ENCODE peak calls at places on chromosome X, in seven cellular contexts. N is small intestine, X is stomach, R is uterus, G is coronary artery, O is lung, C is IMR-90. W is an unnamed sample.

GRCh38 chrX:40933132-40934078 is 151.8 kb upstream of the USP9X start:
- DNase-seq in N (peak), X (no peak), R (no peak), G (no peak), O (no peak), C (peak), W (no peak)

GRCh38 chrX:11755724-11756123 is 2.3 kb upstream of the MSL3 start:
- DNase-seq in N (peak), X (no peak), R (no peak), G (no peak), O (no peak), C (no peak), W (no peak)

GRCh38 chrX:40700640-40701342 is 34.6 kb downstream of the MED14 start:
- DNase-seq in N (no peak), X (no peak), R (no peak), G (no peak), O (no peak), C (no peak), W (no peak)

GRCh38 chrX:39017716-39018115 is 216.5 kb downstream of the MID1IP1 start:
- DNase-seq in N (peak), X (no peak), R (no peak), G (no peak), O (no peak), C (no peak), W (peak)

GRCh38 chrX:2423293-2423692 is 77.5 kb downstream of the DHRSX start:
- DNase-seq in N (no peak), X (no peak), R (no peak), G (no peak), O (no peak), C (peak), W (no peak)

GRCh38 chrX:31340587-31340986 is 268.7 kb upstream of the FTHL17 start:
- DNase-seq in N (no peak), X (no peak), R (no peak), G (no peak), O (no peak), C (no peak), W (no peak)

GRCh38 chrX:68699960-68700746 is 52.7 kb downstream of the STARD8 start:
- DNase-seq in N (peak), X (no peak), R (no peak), G (no peak), O (no peak), C (peak), W (no peak)

GRCh38 chrX:20267924-20268701 is 1.4 kb upstream of the RPS6KA3 start:
- DNase-seq in N (peak), X (peak), R (peak), G (peak), O (peak), C (no peak), W (peak)

GRCh38 chrX:789096-789495 is 158.5 kb downstream of the SHOX start:
- DNase-seq in N (no peak), X (no peak), R (no peak), G (no peak), O (no peak), C (no peak), W (no peak)

GRCh38 chrX:134886201-134886600 is 104.6 kb upstream of the SMIM10 start:
- DNase-seq in N (no peak), X (no peak), R (no peak), G (no peak), O (no peak), C (peak), W (no peak)

GRCh38 chrX:98067611-98068010 is 1183.9 kb downstream of the RPA4 start:
- DNase-seq in N (no peak), X (no peak), R (no peak), G (no peak), O (no peak), C (peak), W (no peak)

GRCh38 chrX:5474282-5474681 is 754.4 kb downstream of the NLGN4X start:
- DNase-seq in N (no peak), X (no peak), R (no peak), G (no peak), O (no peak), C (no peak), W (no peak)

GRCh38 chrX:129653985-129654651 is 638 bp downstream of the APLN start:
- DNase-seq in N (peak), X (peak), R (no peak), G (peak), O (no peak), C (no peak), W (peak)

GRCh38 chrX:52082578-52082977 is 13.6 kb upstream of the MAGED4B start:
- DNase-seq in N (no peak), X (no peak), R (no peak), G (no peak), O (no peak), C (no peak), W (no peak)

GRCh38 chrX:139077303-139078131 is 366.0 kb upstream of the FGF13 start:
- DNase-seq in N (no peak), X (no peak), R (no peak), G (no peak), O (no peak), C (no peak), W (no peak)

GRCh38 chrX:136936183-136936549 is 55.6 kb upstream of the RBMX start:
- DNase-seq in N (no peak), X (no peak), R (no peak), G (no peak), O (no peak), C (peak), W (no peak)

GRCh38 chrX:139052461-139052860 is 340.9 kb upstream of the FGF13 start:
- DNase-seq in N (no peak), X (no peak), R (no peak), G (no peak), O (no peak), C (no peak), W (no peak)

GRCh38 chrX:4485917-4486316 is 772.5 kb upstream of the PRKX start:
- DNase-seq in N (no peak), X (no peak), R (no peak), G (no peak), O (no peak), C (no peak), W (no peak)

GRCh38 chrX:47581731-47582647 is at the start of gene TIMP1:
- DNase-seq in N (peak), X (peak), R (peak), G (peak), O (peak), C (peak), W (peak)

DNA sequence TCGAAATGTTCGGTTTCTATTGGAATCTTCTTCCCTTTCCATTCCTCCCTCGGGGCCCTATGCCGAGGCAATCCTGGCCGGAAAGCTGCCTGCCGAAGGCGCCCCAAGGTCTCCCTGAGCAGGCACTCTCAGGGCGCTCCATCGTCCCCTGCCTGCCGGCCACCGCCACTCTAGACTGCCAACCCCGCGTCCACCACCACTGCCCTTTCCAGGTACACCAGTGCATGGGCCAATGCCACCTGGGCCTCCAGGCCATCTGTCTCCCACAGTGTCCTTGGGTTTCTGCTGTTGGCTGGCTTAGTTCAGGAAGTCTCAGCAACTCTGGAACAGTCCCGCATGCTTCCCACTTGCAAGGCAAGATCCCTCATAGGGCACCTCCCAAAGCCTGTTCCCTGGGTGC is 14.6 kb downstream of the CTAG1A start:
- DNase-seq in N (no peak), X (no peak), R (no peak), G (peak), O (no peak), C (no peak), W (no peak)
- H3K27ac ChIP-seq in N (no peak), X (no peak), R (no peak), G (no peak), O (no peak), C (no peak), W (no peak)

GRCh38 chrX:108610141-108610540 is 126.2 kb downstream of the IRS4 start:
- DNase-seq in N (no peak), X (no peak), R (no peak), G (no peak), O (no peak), C (no peak), W (no peak)
- H3K27ac ChIP-seq in N (no peak), X (no peak), R (no peak), G (no peak), O (no peak), C (no peak), W (no peak)

GRCh38 chrX:53085661-53086229 is 3.6 kb downstream of the TSPYL2 start:
- DNase-seq in N (no peak), X (no peak), R (no peak), G (no peak), O (no peak), C (no peak), W (no peak)
- H3K27ac ChIP-seq in N (peak), X (peak), R (peak), G (peak), O (no peak), C (no peak), W (no peak)

GRCh38 chrX:38006283-38006682 is at the start of gene SYTL5:
- DNase-seq in N (peak), X (no peak), R (no peak), G (no peak), O (no peak), C (no peak), W (no peak)
- H3K27ac ChIP-seq in N (no peak), X (peak), R (no peak), G (no peak), O (no peak), C (no peak), W (no peak)

GRCh38 chrX:13084611-13085010 is 40.2 kb upstream of the FAM9C start:
- DNase-seq in N (no peak), X (no peak), R (no peak), G (no peak), O (no peak), C (no peak), W (no peak)

GRCh38 chrX:13088155-13088485 is 43.7 kb upstream of the FAM9C start:
- DNase-seq in N (no peak), X (no peak), R (no peak), G (no peak), O (no peak), C (no peak), W (no peak)

GRCh38 chrX:13087322-13088154 is 43.1 kb upstream of the FAM9C start:
- DNase-seq in N (peak), X (no peak), R (no peak), G (no peak), O (no peak), C (peak), W (no peak)

GRCh38 chrX:13086076-13086475 is 41.7 kb upstream of the FAM9C start:
- DNase-seq in N (no peak), X (no peak), R (no peak), G (no peak), O (no peak), C (no peak), W (no peak)

GRCh38 chrX:13085533-13085932 is 41.1 kb upstream of the FAM9C start:
- DNase-seq in N (no peak), X (no peak), R (no peak), G (no peak), O (no peak), C (no peak), W (no peak)
- H3K27ac ChIP-seq in N (no peak), X (no peak), R (no peak), G (no peak), O (no peak), C (no peak), W (no peak)

GRCh38 chrX:133786382-133786781 is 199.0 kb downstream of the GPC3 start:
- DNase-seq in N (no peak), X (no peak), R (no peak), G (no peak), O (no peak), C (no peak), W (no peak)

GRCh38 chrX:133781174-133781573 is 204.2 kb downstream of the GPC3 start:
- DNase-seq in N (no peak), X (no peak), R (no peak), G (no peak), O (no peak), C (no peak), W (no peak)

GRCh38 chrX:133783273-133783672 is 202.1 kb downstream of the GPC3 start:
- DNase-seq in N (no peak), X (no peak), R (no peak), G (no peak), O (no peak), C (no peak), W (no peak)
- H3K27ac ChIP-seq in N (no peak), X (no peak), R (no peak), G (no peak), O (no peak), C (no peak), W (no peak)

GRCh38 chrX:150182176-150182575 is 180.9 kb upstream of the MAMLD1 start:
- DNase-seq in N (no peak), X (no peak), R (no peak), G (no peak), O (no peak), C (peak), W (no peak)

GRCh38 chrX:150185766-150186165 is 177.4 kb upstream of the MAMLD1 start:
- DNase-seq in N (no peak), X (no peak), R (no peak), G (no peak), O (no peak), C (no peak), W (no peak)

DNA sequence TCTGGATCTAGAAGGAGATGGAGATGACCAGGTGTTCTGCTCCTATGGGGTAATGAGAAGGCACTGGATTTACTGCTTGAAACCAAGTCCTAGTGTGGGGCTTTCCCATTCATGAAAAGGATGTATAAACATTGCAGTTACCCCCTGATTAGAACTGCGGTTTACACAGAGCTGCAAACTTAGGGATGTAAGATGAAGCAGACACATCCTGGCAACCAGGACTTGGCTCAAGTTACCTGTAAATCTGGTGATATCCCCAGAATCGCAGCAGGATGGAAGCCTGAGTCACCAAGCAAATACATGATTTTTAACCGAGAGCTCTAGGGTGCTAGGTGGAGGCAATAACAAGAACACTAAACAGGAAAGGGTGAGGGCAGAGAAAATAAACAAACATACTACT is 178.6 kb upstream of the MAMLD1 start:
- DNase-seq in N (no peak), X (no peak), R (no peak), G (no peak), O (no peak), C (peak), W (no peak)
- H3K27ac ChIP-seq in N (no peak), X (no peak), R (no peak), G (no peak), O (no peak), C (no peak), W (no peak)

GRCh38 chrX:101394372-101394771 is 3.6 kb downstream of the RPL36A start:
- DNase-seq in N (no peak), X (no peak), R (no peak), G (no peak), O (no peak), C (no peak), W (no peak)
- H3K27ac ChIP-seq in N (no peak), X (no peak), R (no peak), G (no peak), O (no peak), C (no peak), W (no peak)

GRCh38 chrX:112705726-112706125 is 26.0 kb upstream of the LHFPL1 start:
- DNase-seq in N (no peak), X (no peak), R (no peak), G (no peak), O (no peak), C (no peak), W (no peak)
- H3K27ac ChIP-seq in N (no peak), X (no peak), R (no peak), G (no peak), O (no peak), C (no peak), W (no peak)

GRCh38 chrX:49310371-49310770 is 6.9 kb downstream of the GAGE10 start:
- DNase-seq in N (no peak), X (no peak), R (no peak), G (no peak), O (no peak), C (no peak), W (no peak)
- H3K27ac ChIP-seq in N (no peak), X (peak), R (peak), G (no peak), O (no peak), C (no peak), W (no peak)

W was measured in adrenal gland.